ENCODE peak calls at places on chromosome 22, in four cellular contexts. A is activated CD4-positive, alpha-beta T cell treated with anti-CD3 and anti-CD28 coated beads for 4 hours; H is NCI-H2029; W is NB4. P is an unnamed sample.

GRCh38 chr22:28220626-28221363 is 301.7 kb upstream of the PITPNB start:
- DNase-seq in A (no peak), H (no peak), W (no peak), P (no peak)

GRCh38 chr22:46237453-46238158 is 12.5 kb downstream of the CDPF1 start:
- DNase-seq in A (no peak), H (peak), W (no peak), P (no peak)

GRCh38 chr22:38017272-38017920 is 33.0 kb upstream of the SOX10 start:
- DNase-seq in A (no peak), H (peak), W (peak), P (no peak)

GRCh38 chr22:46596032-46596441 is 24.1 kb upstream of the GRAMD4 start:
- DNase-seq in A (no peak), H (no peak), W (no peak), P (no peak)

GRCh38 chr22:25407859-25408229 is 156.6 kb upstream of the GRK3 start:
- DNase-seq in A (no peak), H (no peak), W (no peak), P (no peak)

GRCh38 chr22:19549428-19549827 is 25.2 kb upstream of the CLDN5 start:
- DNase-seq in A (no peak), H (no peak), W (no peak), P (no peak)

GRCh38 chr22:31344369-31345330 is 1.5 kb downstream of the PATZ1 start:
- DNase-seq in A (peak), H (no peak), W (peak), P (peak)

GRCh38 chr22:45531441-45531840 is 28.8 kb downstream of the FBLN1 start:
- DNase-seq in A (no peak), H (no peak), W (no peak), P (no peak)

GRCh38 chr22:19844423-19845368 is 10.0 kb downstream of the GNB1L start:
- DNase-seq in A (no peak), H (no peak), W (peak), P (no peak)

GRCh38 chr22:44331881-44332714 is 19.3 kb upstream of the SHISAL1 start:
- DNase-seq in A (no peak), H (peak), W (no peak), P (no peak)

GRCh38 chr22:22450343-22450839 is 58.2 kb downstream of the ZNF280B start:
- DNase-seq in A (no peak), H (peak), W (peak), P (peak)

GRCh38 chr22:22197993-22198402 is 46.6 kb upstream of the VPREB1 start:
- DNase-seq in A (no peak), H (no peak), W (no peak), P (no peak)

GRCh38 chr22:37202001-37202555 is 10.2 kb downstream of the SSTR3 start:
- DNase-seq in A (no peak), H (no peak), W (no peak), P (no peak)

GRCh38 chr22:35104491-35104890 is 38.5 kb downstream of the ISX start:
- DNase-seq in A (no peak), H (no peak), W (no peak), P (no peak)

GRCh38 chr22:45544588-45545170 is 42.0 kb downstream of the FBLN1 start:
- DNase-seq in A (no peak), H (no peak), W (no peak), P (no peak)

GRCh38 chr22:37631448-37632173 is 7.9 kb upstream of the SH3BP1 start:
- DNase-seq in A (no peak), H (no peak), W (no peak), P (no peak)

GRCh38 chr22:42865536-42865935 is 8.5 kb upstream of the ARFGAP3 start:
- DNase-seq in A (no peak), H (no peak), W (no peak), P (no peak)

GRCh38 chr22:48284671-48285070 is 1522.2 kb downstream of the TBC1D22A start:
- DNase-seq in A (no peak), H (no peak), W (no peak), P (no peak)

GRCh38 chr22:19066531-19067271 is 55.5 kb downstream of the DGCR2 start:
- DNase-seq in A (no peak), H (no peak), W (no peak), P (no peak)

GRCh38 chr22:48579035-48579914 is 1248.4 kb downstream of the BRD1 start:
- DNase-seq in A (no peak), H (no peak), W (no peak), P (no peak)

GRCh38 chr22:26471522-26471921 is 12.1 kb downstream of the HPS4 start:
- DNase-seq in A (no peak), H (no peak), W (no peak), P (no peak)

P was measured in B cell.